ENCODE peak calls at places on chromosomes 5 and 9, in six cellular contexts. Y is SK-N-SH, R is PC-3, V is GM23248, Z is neural progenitor cell, F is HCT116. H is an unnamed sample.

GRCh38 chr5:37075399-37075950 is 173.7 kb downstream of the CPLANE1 start:
- DNase-seq in Y (no peak), R (no peak), V (no peak), Z (no peak), F (no peak), H (no peak)

GRCh38 chr5:110134963-110135935 is 445.5 kb downstream of the MAN2A1 start:
- DNase-seq in Y (no peak), R (no peak), V (no peak), Z (no peak), F (no peak), H (no peak)

GRCh38 chr9:119556129-119556875 is 187.1 kb upstream of the BRINP1 start:
- DNase-seq in Y (peak; percentile 81), R (peak; percentile 54), V (peak; percentile 83), Z (peak; percentile 90), F (no peak), H (peak; percentile 52)

GRCh38 chr9:21762064-21762463 is 40.4 kb upstream of the MTAP start:
- DNase-seq in Y (no peak), R (peak; percentile 42), V (no peak), Z (no peak), F (no peak), H (no peak)

GRCh38 chr9:23938908-23939307 is 112.9 kb upstream of the ELAVL2 start:
- DNase-seq in Y (no peak), R (no peak), V (no peak), Z (no peak), F (no peak), H (no peak)

GRCh38 chr5:24539625-24540024 is 105.2 kb downstream of the CDH10 start:
- DNase-seq in Y (no peak), R (peak; percentile 39), V (peak; percentile 1), Z (no peak), F (no peak), H (no peak)

GRCh38 chr5:15391648-15392392 is 108.2 kb upstream of the FBXL7 start:
- DNase-seq in Y (no peak), R (no peak), V (peak; percentile 15), Z (peak; percentile 36), F (no peak), H (no peak)

GRCh38 chr9:21252727-21253547 is 13.1 kb upstream of the IFNA14 start:
- DNase-seq in Y (peak; percentile 9), R (peak; percentile 44), V (peak; percentile 64), Z (peak; percentile 65), F (peak; percentile 38), H (peak; percentile 25)

GRCh38 chr9:72635197-72635596 is 113.8 kb downstream of the TMC1 start:
- DNase-seq in Y (no peak), R (no peak), V (peak; percentile 12), Z (peak; percentile 27), F (no peak), H (peak; percentile 91)

GRCh38 chr5:32173394-32174010 is 617 bp downstream of the GOLPH3 start:
- DNase-seq in Y (peak; percentile 67), R (peak; percentile 52), V (peak; percentile 83), Z (peak; percentile 79), F (no peak), H (peak; percentile 71)

GRCh38 chr5:172115541-172115982 is 72.5 kb downstream of the STK10 start:
- DNase-seq in Y (peak; percentile 64), R (peak; percentile 20), V (no peak), Z (no peak), F (no peak), H (no peak)

GRCh38 chr9:13324988-13325387 is 45.5 kb upstream of the MPDZ start:
- DNase-seq in Y (no peak), R (no peak), V (peak; percentile 60), Z (no peak), F (no peak), H (no peak)

GRCh38 chr5:139681466-139681865 is 33.3 kb downstream of the CXXC5 start:
- DNase-seq in Y (no peak), R (no peak), V (no peak), Z (no peak), F (no peak), H (no peak)

GRCh38 chr5:180003145-180003544 is 68.4 kb downstream of the RNF130 start:
- DNase-seq in Y (no peak), R (no peak), V (no peak), Z (no peak), F (no peak), H (no peak)
- TF ChIP-seq EZH2phosphoT487 in Y (no peak), R (no peak), V (no peak), Z (no peak), F (no peak), H (no peak)

GRCh38 chr9:89606049-89606481 is 1.3 kb downstream of the GADD45G start:
- DNase-seq in Y (peak; percentile 72), R (peak; percentile 78), V (peak; percentile 93), Z (peak; percentile 65), F (no peak), H (peak; percentile 25)

GRCh38 chr9:89604463-89605180 is at the start of gene GADD45G:
- DNase-seq in Y (peak; percentile 92), R (peak; percentile 32), V (peak; percentile 90), Z (peak; percentile 98), F (no peak), H (peak; percentile 87)

GRCh38 chr9:89605181-89606048 is 603 bp downstream of the GADD45G start:
- DNase-seq in Y (peak; percentile 72), R (peak; percentile 20), V (peak; percentile 89), Z (peak; percentile 62), F (no peak), H (peak; percentile 35)

GRCh38 chr9:89608646-89609335 is 4.0 kb downstream of the GADD45G start:
- DNase-seq in Y (no peak), R (no peak), V (no peak), Z (no peak), F (no peak), H (no peak)

DNA sequence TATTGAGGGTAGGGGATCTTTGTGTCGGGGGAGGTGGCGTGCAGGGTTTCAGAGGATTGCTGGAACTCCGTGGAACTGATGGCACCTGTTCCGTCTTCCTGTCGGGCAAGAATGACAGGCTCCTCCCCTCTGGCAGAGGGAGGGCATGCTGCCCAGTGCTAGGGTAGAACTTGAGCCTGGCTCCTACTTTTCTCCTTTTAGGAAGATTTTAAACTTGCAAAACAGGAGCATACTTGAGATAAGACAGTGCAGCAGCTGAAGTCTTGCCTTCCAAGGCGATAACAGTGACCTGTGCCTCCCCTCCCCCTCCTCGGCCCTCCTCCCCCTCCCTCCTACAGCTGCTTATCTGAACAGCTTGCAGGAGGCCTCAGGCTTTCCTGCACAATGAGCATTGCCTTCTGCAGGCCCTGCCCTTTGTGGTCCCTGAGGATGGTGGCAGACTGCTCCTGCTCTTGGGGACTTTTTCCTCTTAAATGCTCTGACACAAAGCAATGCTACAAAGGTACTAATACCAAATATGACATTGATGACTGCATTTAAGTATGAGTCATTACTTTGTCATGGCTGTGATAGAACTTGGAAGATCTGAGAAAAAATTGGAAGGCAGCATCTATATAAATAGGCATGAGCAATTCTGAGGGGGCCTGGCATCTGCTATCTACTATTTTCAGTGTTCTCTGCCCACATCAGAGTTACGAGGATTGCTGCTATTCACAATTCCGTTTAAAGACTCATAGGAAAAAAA is 1.9 kb downstream of the GADD45G start:
- DNase-seq in Y (peak; percentile 68), R (peak; percentile 55), V (peak; percentile 75), Z (peak; percentile 76), F (no peak), H (peak; percentile 7)
- H3K4me2 ChIP-seq in Y (peak overlapping the region; percentile 91), R (peak overlapping the region; percentile 93), V (peak overlapping the region; percentile 71), Z (peak overlapping the region; percentile 80), F (peak overlapping the region; percentile 89), H (peak overlapping the region; percentile 100)

GRCh38 chr9:109639666-109640231 is 140.2 kb upstream of the PALM2AKAP2 start:
- DNase-seq in Y (no peak), R (no peak), V (no peak), Z (peak; percentile 9), F (no peak), H (no peak)
- H3K9ac ChIP-seq in Y (no peak overlapping the region), R (no peak overlapping the region), V (no peak overlapping the region), Z (no peak overlapping the region), F (no peak overlapping the region), H (no peak overlapping the region)

GRCh38 chr5:107457138-107457537 is 213.6 kb downstream of the EFNA5 start:
- DNase-seq in Y (no peak), R (no peak), V (no peak), Z (no peak), F (no peak), H (no peak)
- TF ChIP-seq EZH2phosphoT487 in Y (no peak), R (no peak), V (no peak), Z (no peak), F (no peak), H (no peak)

GRCh38 chr9:109408759-109409462 is 88.1 kb upstream of the EPB41L4B start:
- DNase-seq in Y (no peak), R (no peak), V (no peak), Z (no peak), F (no peak), H (no peak)
- H3K4me2 ChIP-seq in Y (no peak overlapping the region), R (no peak overlapping the region), V (no peak overlapping the region), Z (no peak overlapping the region), F (no peak overlapping the region), H (no peak overlapping the region)

GRCh38 chr9:131627846-131628820 is 82.8 kb downstream of the PRRT1B start:
- DNase-seq in Y (no peak), R (no peak), V (no peak), Z (no peak), F (no peak), H (no peak)
- H3K9ac ChIP-seq in Y (no peak overlapping the region), R (no peak overlapping the region), V (no peak overlapping the region), Z (no peak overlapping the region), F (no peak overlapping the region), H (no peak overlapping the region)

GRCh38 chr9:132798817-132799790 is 79.0 kb downstream of the AK8 start:
- DNase-seq in Y (peak; percentile 89), R (peak; percentile 19), V (no peak), Z (no peak), F (no peak), H (no peak)
- TF ChIP-seq EZH2phosphoT487 in Y (no peak), R (no peak), V (no peak), Z (no peak), F (no peak), H (no peak)